ENCODE peak calls at places on chromosome 20, in eight cellular contexts. D is lower leg skin; Z is GM06990; I is left cardiac atrium; N is iPS-NIHi11; H is activated gamma-delta T cell treated with anti-CD3 and anti-CD28 coated beads, Interleukin-2, amount 50 U/mL, for 16 hours; O is stimulated activated CD4-positive, alpha-beta T cell treated with anti-CD3 and anti-CD28 coated beads, TNF-alpha, amount 100 ng/mL, for 1 hour; R is astrocyte of the cerebellum. Q is an unnamed sample.

GRCh38 chr20:17622851-17623508 is 53.1 kb downstream of the DSTN start:
- DNase-seq in Z (no peak), O (no peak), N (no peak), R (no peak), I (no peak), H (no peak), D (peak; percentile 81), Q (no peak)

GRCh38 chr20:57223648-57224489 is 42.6 kb downstream of the BMP7 start:
- DNase-seq in H (no peak), I (no peak), N (no peak), O (no peak), Z (no peak), R (no peak), D (peak; percentile 93), Q (no peak)

GRCh38 chr20:10637062-10637559 is 36.7 kb downstream of the JAG1 start:
- DNase-seq in R (no peak), Z (no peak), O (no peak), N (no peak), H (no peak), I (peak; percentile 75), D (peak; percentile 86), Q (no peak)

GRCh38 chr20:33674294-33675126 is at the start of gene NECAB3:
- DNase-seq in I (peak; percentile 85), O (no peak), H (peak; percentile 38), D (peak; percentile 96), R (no peak), N (peak; percentile 97), Z (peak; percentile 79), Q (no peak)

GRCh38 chr20:24699321-24700165 is 230.1 kb downstream of the SYNDIG1 start:
- DNase-seq in N (no peak), I (no peak), O (no peak), R (no peak), Z (no peak), H (no peak), D (peak; percentile 79), Q (no peak)

GRCh38 chr20:19083136-19083621 is 129.3 kb upstream of the SLC24A3 start:
- DNase-seq in Z (no peak), O (no peak), D (no peak), I (no peak), H (no peak), R (no peak), N (no peak), Q (no peak)

GRCh38 chr20:44516491-44516890 is 5.4 kb downstream of the SERINC3 start:
- DNase-seq in R (no peak), H (no peak), I (no peak), Z (no peak), O (no peak), D (no peak), N (no peak), Q (no peak)

GRCh38 chr20:53444386-53444785 is 149.3 kb downstream of the ZNF217 start:
- DNase-seq in R (no peak), D (no peak), Z (no peak), O (no peak), I (no peak), N (no peak), H (no peak), Q (no peak)

GRCh38 chr20:12113468-12114371 is 196.0 kb downstream of the BTBD3 start:
- DNase-seq in O (no peak), H (no peak), D (no peak), I (peak; percentile 29), Z (no peak), N (no peak), R (peak; percentile 89), Q (no peak)

GRCh38 chr20:63475209-63475608 is 2.8 kb upstream of the KCNQ2 start:
- DNase-seq in H (no peak), R (no peak), O (no peak), N (peak; percentile 88), Z (no peak), I (no peak), D (no peak), Q (no peak)

GRCh38 chr20:5567644-5568043 is 182.6 kb upstream of the SHLD1 start:
- DNase-seq in Z (no peak), N (no peak), R (no peak), I (no peak), O (no peak), D (no peak), H (no peak), Q (no peak)

GRCh38 chr20:7851031-7851490 is 89.2 kb downstream of the HAO1 start:
- DNase-seq in R (no peak), I (no peak), N (no peak), D (no peak), H (no peak), Z (no peak), O (no peak), Q (no peak)

GRCh38 chr20:38728911-38729642 is 4.8 kb downstream of the SLC32A1 start:
- DNase-seq in R (no peak), Z (peak; percentile 30), I (no peak), O (no peak), D (no peak), H (no peak), N (peak; percentile 64), Q (no peak)

GRCh38 chr20:64079273-64080012 is at the start of gene RGS19:
- DNase-seq in H (peak; percentile 41), N (peak; percentile 90), O (no peak), R (no peak), Z (peak; percentile 89), D (peak; percentile 94), I (peak; percentile 83), Q (peak; percentile 40)

GRCh38 chr20:25000268-25000801 is 7.8 kb upstream of the APMAP start:
- DNase-seq in Z (no peak), H (no peak), D (peak; percentile 96), O (no peak), N (no peak), I (peak; percentile 73), R (peak; percentile 40), Q (no peak)

GRCh38 chr20:51560042-51560441 is 17.5 kb upstream of the NFATC2 start:
- DNase-seq in R (no peak), O (no peak), D (no peak), Z (no peak), I (no peak), N (no peak), H (no peak), Q (no peak)

GRCh38 chr20:58169441-58169840 is 59.0 kb downstream of the ANKRD60 start:
- DNase-seq in O (no peak), N (no peak), R (peak; percentile 81), Z (no peak), D (no peak), H (no peak), I (no peak), Q (no peak)

GRCh38 chr20:17960927-17961599 is 7.5 kb downstream of the SNX5 start:
- DNase-seq in H (no peak), Z (no peak), N (no peak), R (no peak), O (no peak), I (peak; percentile 48), D (no peak), Q (no peak)

GRCh38 chr20:3276400-3277015 is 37.5 kb upstream of the SLC4A11 start:
- DNase-seq in I (no peak), D (no peak), R (no peak), Z (no peak), N (peak; percentile 59), O (no peak), H (no peak), Q (no peak)

GRCh38 chr20:32966382-32966781 is 37.9 kb downstream of the SUN5 start:
- DNase-seq in D (peak; percentile 54), O (no peak), I (no peak), H (no peak), N (no peak), R (no peak), Z (no peak), Q (peak; percentile 10)

GRCh38 chr20:47024461-47024937 is 129.9 kb downstream of the EYA2 start:
- DNase-seq in O (no peak), R (no peak), D (no peak), H (no peak), N (no peak), I (no peak), Z (no peak), Q (no peak)

GRCh38 chr20:41364967-41365765 is 1.5 kb downstream of the EMILIN3 start:
- DNase-seq in Z (no peak), N (no peak), D (no peak), I (no peak), O (no peak), H (no peak), R (no peak), Q (no peak)

GRCh38 chr20:20321134-20321533 is 46.8 kb upstream of the INSM1 start:
- DNase-seq in H (no peak), I (no peak), Z (no peak), N (no peak), D (no peak), R (no peak), O (no peak), Q (no peak)

GRCh38 chr20:22080985-22081384 is 375.5 kb downstream of the PAX1 start:
- DNase-seq in O (no peak), H (no peak), D (no peak), Z (no peak), N (no peak), I (no peak), R (no peak), Q (no peak)

GRCh38 chr20:45944965-45945677 is 10.6 kb downstream of the PCIF1 start:
- DNase-seq in O (no peak), H (no peak), I (no peak), D (no peak), N (no peak), R (no peak), Z (no peak), Q (no peak)

GRCh38 chr20:346640-347316 is at the start of gene NRSN2:
- DNase-seq in N (peak; percentile 87), D (peak; percentile 92), I (peak; percentile 83), O (no peak), H (no peak), Z (peak; percentile 72), R (no peak), Q (no peak)

GRCh38 chr20:18176318-18176785 is 38.7 kb downstream of the KAT14 start:
- DNase-seq in R (no peak), Z (no peak), I (no peak), H (no peak), D (no peak), O (no peak), N (peak; percentile 59), Q (no peak)

GRCh38 chr20:10131612-10132345 is 86.9 kb upstream of the SNAP25 start:
- DNase-seq in I (peak; percentile 76), H (no peak), O (no peak), D (no peak), N (peak; percentile 44), R (peak; percentile 72), Z (no peak), Q (no peak)

GRCh38 chr20:57698191-57698866 is 11.5 kb downstream of the PMEPA1 start:
- DNase-seq in N (no peak), Z (no peak), H (peak; percentile 27), O (no peak), D (no peak), I (no peak), R (peak; percentile 92), Q (no peak)

GRCh38 chr20:57023997-57024396 is 242.4 kb downstream of the BMP7 start:
- DNase-seq in D (no peak), I (no peak), H (no peak), R (no peak), O (no peak), N (no peak), Z (no peak), Q (no peak)

GRCh38 chr20:8536219-8536618 is 404.2 kb downstream of the PLCB1 start:
- DNase-seq in H (no peak), O (no peak), R (no peak), I (no peak), D (no peak), N (no peak), Z (no peak), Q (no peak)

GRCh38 chr20:63253438-63254236 is 626 bp downstream of the NKAIN4 start:
- DNase-seq in O (no peak), I (no peak), N (peak; percentile 86), H (no peak), D (no peak), Z (no peak), R (no peak), Q (no peak)

Q was measured in central memory CD8-positive, alpha-beta T cell.